ENCODE peak calls at places on chromosome 3, in six cellular contexts. I is CD8-positive, alpha-beta memory T cell; S is activated B cell treated with CpG ODN at 0.5 μM for 24 hours; J is heart left ventricle; A is astrocyte of the spinal cord; Z is dermis microvascular lymphatic vessel endothelial cell. B is an unnamed sample.

GRCh38 chr3:2250783-2251182 is 152.1 kb downstream of the CNTN4 start:
- DNase-seq in J (no peak), A (no peak), I (no peak), S (no peak), Z (no peak), B (no peak)

GRCh38 chr3:86416334-86416733 is 574.6 kb downstream of the VGLL3 start:
- DNase-seq in S (no peak), I (no peak), Z (no peak), A (peak; percentile 3), J (no peak), B (no peak)

GRCh38 chr3:116445291-116445841 is at the start of gene LSAMP:
- DNase-seq in A (peak; percentile 53), I (no peak), S (no peak), J (no peak), Z (no peak), B (no peak)

GRCh38 chr3:182837855-182838454 is 44.7 kb downstream of the ATP11B start:
- DNase-seq in Z (peak; percentile 60), S (no peak), J (no peak), A (peak; percentile 54), I (no peak), B (no peak)

GRCh38 chr3:42498034-42498433 is 4.4 kb upstream of the VIPR1 start:
- DNase-seq in I (no peak), J (no peak), A (no peak), Z (no peak), S (peak; percentile 4), B (no peak)

GRCh38 chr3:12947504-12948369 is 106.4 kb upstream of the RPL32 start:
- DNase-seq in J (peak; percentile 59), S (no peak), I (no peak), Z (peak; percentile 25), A (peak; percentile 68), B (no peak)

GRCh38 chr3:173109143-173109542 is 31.9 kb downstream of the SPATA16 start:
- DNase-seq in A (peak; percentile 16), J (no peak), S (no peak), I (no peak), Z (no peak), B (no peak)

GRCh38 chr3:10855083-10855870 is 39.2 kb downstream of the SLC6A11 start:
- DNase-seq in Z (no peak), J (no peak), A (no peak), I (no peak), S (no peak), B (no peak)

GRCh38 chr3:147472846-147473245 is 63.7 kb downstream of the ZIC1 start:
- DNase-seq in Z (no peak), I (no peak), A (no peak), S (no peak), J (no peak), B (no peak)

GRCh38 chr3:15102256-15102655 is 3.3 kb upstream of the RBSN start:
- DNase-seq in Z (no peak), A (no peak), J (peak; percentile 85), I (no peak), S (no peak), B (no peak)

GRCh38 chr3:182139627-182140357 is 428.1 kb downstream of the SOX2 start:
- DNase-seq in S (no peak), J (no peak), I (no peak), Z (no peak), A (no peak), B (no peak)

GRCh38 chr3:156910022-156910421 is 83.9 kb downstream of the LEKR1 start:
- DNase-seq in S (no peak), Z (no peak), J (no peak), A (no peak), I (no peak), B (no peak)

GRCh38 chr3:193942516-193943055 is 193.4 kb upstream of the HES1 start:
- DNase-seq in I (no peak), J (no peak), A (no peak), S (no peak), Z (no peak), B (no peak)

GRCh38 chr3:150751781-150752263 is 11.1 kb downstream of the SIAH2 start:
- DNase-seq in Z (no peak), J (no peak), I (no peak), S (no peak), A (no peak), B (no peak)

GRCh38 chr3:125257563-125257962 is 45.0 kb upstream of the SLC12A8 start:
- DNase-seq in I (no peak), A (no peak), Z (peak; percentile 54), S (no peak), J (no peak), B (no peak)

GRCh38 chr3:49469037-49469875 is 811 bp upstream of the DAG1 start:
- DNase-seq in I (no peak), A (peak; percentile 50), S (no peak), Z (peak; percentile 46), J (peak; percentile 90), B (peak; percentile 72)

GRCh38 chr3:161854232-161854771 is 357.7 kb downstream of the OTOL1 start:
- DNase-seq in S (no peak), Z (no peak), I (no peak), J (no peak), A (peak; percentile 84), B (peak; percentile 66)

GRCh38 chr3:45871834-45872233 is 14.5 kb upstream of the CCR9 start:
- DNase-seq in I (no peak), A (no peak), Z (no peak), S (no peak), J (no peak), B (no peak)

GRCh38 chr3:8589880-8590556 is 54.6 kb downstream of the SSUH2 start:
- DNase-seq in I (no peak), S (no peak), J (no peak), A (peak; percentile 79), Z (no peak), B (peak; percentile 47)

GRCh38 chr3:123951522-123952447 is 9.2 kb downstream of the CCDC14 start:
- DNase-seq in Z (no peak), S (no peak), A (no peak), I (no peak), J (no peak), B (no peak)

GRCh38 chr3:177561365-177561764 is 364.1 kb upstream of the TBL1XR1 start:
- DNase-seq in Z (no peak), A (no peak), J (no peak), S (no peak), I (no peak), B (no peak)

GRCh38 chr3:177196473-177197040 is 725 bp downstream of the TBL1XR1 start:
- DNase-seq in A (peak; percentile 58), J (no peak), S (peak; percentile 52), Z (peak; percentile 41), I (peak; percentile 27), B (no peak)

GRCh38 chr3:27228805-27229204 is 140.4 kb downstream of the NEK10 start:
- DNase-seq in Z (no peak), S (no peak), I (no peak), A (no peak), J (no peak), B (no peak)

GRCh38 chr3:140440446-140440845 is 237.4 kb upstream of the TRIM42 start:
- DNase-seq in Z (peak; percentile 24), A (no peak), S (no peak), J (no peak), I (no peak), B (no peak)

GRCh38 chr3:159882784-159883779 is 105.6 kb upstream of the IL12A start:
- DNase-seq in I (no peak), S (no peak), Z (peak; percentile 60), J (no peak), A (peak; percentile 91), B (peak; percentile 60)

GRCh38 chr3:22620498-22620897 is 582.6 kb upstream of the UBE2E2 start:
- DNase-seq in S (no peak), I (no peak), Z (no peak), A (no peak), J (no peak), B (no peak)

B was measured in HS-27A.